ENCODE peak calls at places on chromosomes 13 and 19, in six cellular contexts. Y, G, K, E, V and U are unnamed samples.

GRCh38 chr19:8238251-8238650 is 29.1 kb downstream of the CERS4 start:
- DNase-seq in Y (no peak), G (no peak), K (no peak), E (no peak), V (no peak), U (no peak)

GRCh38 chr13:101026328-101026727 is 351.7 kb upstream of the TMTC4 start:
- DNase-seq in Y (no peak), G (no peak), K (no peak), E (no peak), V (no peak), U (no peak)

GRCh38 chr19:47418595-47419036 is 711 bp downstream of the MEIS3 start:
- DNase-seq in Y (no peak), G (no peak), K (peak; percentile 67), E (no peak), V (no peak), U (no peak)

GRCh38 chr19:4660181-4660791 is 9.9 kb downstream of the MYDGF start:
- DNase-seq in Y (no peak), G (no peak), K (peak; percentile 79), E (no peak), V (peak; percentile 33), U (peak; percentile 29)

GRCh38 chr13:114099191-114099590 is 33.2 kb downstream of the RASA3 start:
- DNase-seq in Y (peak; percentile 75), G (peak; percentile 85), K (no peak), E (peak; percentile 45), V (peak; percentile 60), U (no peak)

GRCh38 chr13:71587778-71588177 is 279.2 kb downstream of the DACH1 start:
- DNase-seq in Y (no peak), G (no peak), K (no peak), E (no peak), V (no peak), U (no peak)

GRCh38 chr19:49573451-49573850 is 6.9 kb downstream of the NOSIP start:
- DNase-seq in Y (no peak), G (no peak), K (no peak), E (no peak), V (no peak), U (no peak)

GRCh38 chr13:100694722-100695644 is 20.4 kb upstream of the TMTC4 start:
- DNase-seq in Y (no peak), G (no peak), K (peak; percentile 87), E (peak; percentile 60), V (peak; percentile 31), U (peak; percentile 44)

GRCh38 chr13:43360911-43361605 is 337.7 kb downstream of the DNAJC15 start:
- DNase-seq in Y (no peak), G (no peak), K (no peak), E (no peak), V (no peak), U (no peak)

GRCh38 chr13:20772401-20773131 is 1.2 kb downstream of the EEF1AKMT1 start:
- DNase-seq in Y (no peak), G (no peak), K (no peak), E (no peak), V (no peak), U (no peak)

GRCh38 chr13:72839831-72840426 is 58.0 kb downstream of the PIBF1 start:
- DNase-seq in Y (peak; percentile 55), G (no peak), K (peak; percentile 75), E (peak; percentile 47), V (peak; percentile 79), U (peak; percentile 45)

GRCh38 chr19:4060621-4061177 is 6.0 kb downstream of the ZBTB7A start:
- DNase-seq in Y (no peak), G (no peak), K (no peak), E (no peak), V (peak; percentile 59), U (no peak)

GRCh38 chr19:48881741-48882657 is 9.8 kb downstream of the PPP1R15A start:
- DNase-seq in Y (no peak), G (no peak), K (peak; percentile 90), E (no peak), V (no peak), U (no peak)

GRCh38 chr19:1069009-1069779 is 2.2 kb downstream of the ARHGAP45 start:
- DNase-seq in Y (no peak), G (no peak), K (no peak), E (no peak), V (peak; percentile 82), U (peak; percentile 29)

GRCh38 chr19:3821857-3822364 is 35.7 kb upstream of the MATK start:
- DNase-seq in Y (peak; percentile 69), G (no peak), K (peak; percentile 86), E (peak; percentile 40), V (peak; percentile 79), U (peak; percentile 52)

GRCh38 chr13:101875717-101876393 is 423.4 kb downstream of the ITGBL1 start:
- DNase-seq in Y (peak; percentile 52), G (no peak), K (no peak), E (no peak), V (no peak), U (no peak)

GRCh38 chr19:35462476-35462953 is 14.5 kb downstream of the FFAR2 start:
- DNase-seq in Y (no peak), G (no peak), K (no peak), E (no peak), V (peak; percentile 18), U (no peak)

GRCh38 chr13:69474286-69474685 is 633.3 kb upstream of the ATXN8OS start:
- DNase-seq in Y (no peak), G (no peak), K (no peak), E (no peak), V (no peak), U (no peak)

GRCh38 chr19:55146078-55146647 is 2.8 kb downstream of the TNNT1 start:
- DNase-seq in Y (no peak), G (no peak), K (peak; percentile 91), E (peak; percentile 64), V (no peak), U (no peak)

GRCh38 chr19:57362419-57362818 is 932 bp upstream of the TRAPPC2B start:
- DNase-seq in Y (no peak), G (no peak), K (no peak), E (no peak), V (no peak), U (no peak)

GRCh38 chr19:10118960-10119359 is 739 bp downstream of the EIF3G start:
- DNase-seq in Y (no peak), G (no peak), K (peak; percentile 34), E (no peak), V (no peak), U (no peak)

GRCh38 chr13:40490086-40490723 is 176.2 kb downstream of the FOXO1 start:
- DNase-seq in Y (no peak), G (no peak), K (no peak), E (no peak), V (peak; percentile 41), U (no peak)

GRCh38 chr19:10292789-10293636 is 3.3 kb downstream of the ICAM5 start:
- DNase-seq in Y (no peak), G (no peak), K (peak; percentile 65), E (no peak), V (peak; percentile 14), U (no peak)

GRCh38 chr13:26133286-26133685 is 81.5 kb upstream of the SHISA2 start:
- DNase-seq in Y (no peak), G (no peak), K (peak; percentile 28), E (no peak), V (no peak), U (peak; percentile 9)

GRCh38 chr13:29802621-29803020 is 47.8 kb downstream of the UBL3 start:
- DNase-seq in Y (no peak), G (no peak), K (no peak), E (no peak), V (no peak), U (no peak)

GRCh38 chr19:8146877-8147575 is 2.4 kb downstream of the FBN3 start:
- DNase-seq in Y (no peak), G (no peak), K (no peak), E (no peak), V (no peak), U (no peak)

GRCh38 chr19:1171755-1172352 is 2.2 kb downstream of the SBNO2 start:
- DNase-seq in Y (no peak), G (peak; percentile 62), K (no peak), E (no peak), V (no peak), U (no peak)

GRCh38 chr13:67148219-67148583 is 81.9 kb downstream of the PCDH9 start:
- DNase-seq in Y (no peak), G (no peak), K (no peak), E (no peak), V (no peak), U (peak; percentile 82)

DNA sequence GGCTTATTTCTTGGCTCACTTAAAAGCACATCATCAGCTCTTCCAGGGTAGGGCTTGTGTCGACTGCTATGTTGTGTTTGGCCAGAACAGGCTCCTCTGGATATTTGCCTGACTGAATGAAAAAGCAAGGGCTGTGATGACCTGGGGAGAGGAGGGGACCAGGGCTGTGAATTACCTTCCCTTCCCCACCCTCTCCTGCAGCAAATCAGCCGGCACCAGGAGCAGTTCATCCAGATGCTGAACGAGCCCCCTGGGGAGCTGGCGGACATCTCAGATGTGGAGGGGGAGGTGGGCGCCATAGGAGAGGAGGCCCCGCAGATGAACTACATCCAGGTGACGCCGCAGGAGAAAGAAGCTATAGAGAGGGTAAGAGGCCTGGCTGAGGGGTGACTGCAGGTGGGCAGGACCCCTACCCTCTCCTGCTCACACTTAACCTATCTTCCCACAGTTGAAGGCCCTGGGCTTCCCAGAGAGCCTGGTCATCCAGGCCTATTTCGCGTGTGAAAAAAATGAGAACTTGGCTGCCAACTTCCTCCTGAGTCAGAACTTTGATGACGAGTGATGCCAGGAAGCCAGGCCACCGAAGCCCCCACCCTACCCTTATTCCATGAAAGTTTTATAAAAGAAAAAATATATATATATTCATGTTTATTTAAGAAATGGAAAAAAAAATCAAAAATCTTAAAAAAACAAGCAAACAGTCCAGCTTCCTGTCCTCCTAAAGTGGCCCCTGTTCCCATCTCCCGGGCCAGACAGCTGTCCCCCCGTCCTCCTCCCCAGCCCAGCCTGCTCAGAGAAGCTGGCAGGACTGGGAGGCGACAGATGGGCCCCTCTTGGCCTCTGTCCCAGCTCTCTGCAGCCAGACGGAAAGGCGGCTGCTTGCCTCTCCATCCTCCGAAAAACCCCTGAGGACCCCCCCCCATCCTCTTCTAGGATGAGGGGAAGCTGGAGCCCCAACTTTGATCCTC is 4.3 kb downstream of the GADD45GIP1 start:
- DNase-seq in Y (no peak), G (no peak), K (no peak), E (no peak), V (no peak), U (peak; percentile 86)
- H3K4me3 ChIP-seq in Y (no peak overlapping the region), G (no peak overlapping the region), K (no peak overlapping the region), E (no peak overlapping the region), V (no peak overlapping the region), U (no peak overlapping the region)

GRCh38 chr19:44111910-44112463 is 1.2 kb upstream of the ZNF225 start:
- DNase-seq in Y (no peak), G (no peak), K (peak; percentile 96), E (no peak), V (no peak), U (peak; percentile 65)
- TF ChIP-seq POLR2AphosphoS5 in Y (no peak), G (no peak), K (peak; percentile 77), E (no peak), V (no peak), U (no peak)

DNA sequence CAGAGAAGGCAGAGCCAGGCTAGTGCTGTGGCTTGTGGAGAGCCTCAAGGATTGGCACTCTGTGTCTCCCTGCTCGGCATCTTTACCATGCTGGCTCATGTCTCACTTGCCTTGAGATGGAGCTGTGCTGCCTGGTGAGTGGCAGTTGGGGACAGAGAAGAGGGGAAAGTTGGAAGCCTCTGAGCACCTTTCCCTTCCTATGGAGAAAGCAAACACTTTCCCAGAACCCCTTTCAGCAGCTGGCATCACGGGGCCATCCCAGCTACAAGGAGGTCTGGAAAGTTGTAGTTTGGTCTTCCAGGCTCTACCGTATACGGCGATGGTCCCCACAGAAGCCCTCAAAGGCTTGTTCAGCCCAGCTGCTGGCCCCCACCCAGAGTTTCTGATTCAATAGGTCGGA is 58.7 kb downstream of the DPF1 start:
- DNase-seq in Y (no peak), G (no peak), K (no peak), E (no peak), V (no peak), U (no peak)
- TF ChIP-seq CTCF in Y (no peak), G (no peak), K (no peak), E (no peak), V (no peak), U (no peak)

GRCh38 chr19:45402469-45403070 is 2.3 kb downstream of the PPP1R13L start:
- DNase-seq in Y (peak; percentile 67), G (no peak), K (peak; percentile 88), E (no peak), V (peak; percentile 67), U (peak; percentile 53)
- H3K4me3 ChIP-seq in Y (peak overlapping the region; percentile 66), G (peak overlapping the region; percentile 68), K (peak overlapping the region; percentile 46), E (peak overlapping the region; percentile 83), V (no peak overlapping the region), U (no peak overlapping the region)